ENCODE peak calls at places on chromosome 22, in ten cellular contexts. T, Q, X, S, E, I, D, M, F and O are unnamed samples.

GRCh38 chr22:20206709-20207215 is 55.9 kb upstream of the CCDC188 start:
- DNase-seq in E (no peak), T (peak; percentile 55), F (peak; percentile 4), Q (peak; percentile 42), D (no peak), S (peak; percentile 33), X (peak; percentile 14), M (peak; percentile 51), I (no peak), O (peak; percentile 8)

GRCh38 chr22:36432592-36433317 is 45.0 kb upstream of the MYH9 start:
- DNase-seq in M (no peak), T (no peak), S (no peak), D (no peak), F (no peak), X (peak; percentile 35), E (peak; percentile 90), I (no peak), Q (no peak), O (peak; percentile 42)

GRCh38 chr22:35883028-35883620 is 145.5 kb downstream of the RBFOX2 start:
- DNase-seq in D (no peak), E (peak; percentile 69), X (no peak), T (no peak), I (no peak), Q (peak; percentile 53), M (no peak), F (peak; percentile 67), S (peak; percentile 67), O (peak; percentile 61)

GRCh38 chr22:31122532-31123291 is at the start of gene INPP5J:
- DNase-seq in I (peak; percentile 78), T (peak; percentile 77), E (peak; percentile 57), Q (peak; percentile 46), M (peak; percentile 84), D (peak; percentile 55), S (peak; percentile 36), F (no peak), X (peak; percentile 45), O (peak; percentile 49)

GRCh38 chr22:43862074-43862881 is at the start of gene SULT4A1:
- DNase-seq in E (peak; percentile 36), X (no peak), S (peak; percentile 24), D (no peak), T (no peak), Q (peak; percentile 5), F (no peak), M (no peak), I (no peak), O (peak; percentile 62)

GRCh38 chr22:49725516-49725915 is 102.2 kb downstream of the BRD1 start:
- DNase-seq in E (no peak), M (no peak), F (no peak), D (no peak), T (no peak), Q (no peak), X (no peak), S (no peak), I (no peak), O (no peak)

GRCh38 chr22:50544078-50544745 is 1.5 kb upstream of the KLHDC7B start:
- DNase-seq in F (peak; percentile 66), D (peak; percentile 57), S (peak; percentile 63), T (peak; percentile 72), E (peak; percentile 55), Q (peak; percentile 65), I (peak; percentile 85), X (peak; percentile 54), M (peak; percentile 90), O (peak; percentile 65)

GRCh38 chr22:41285441-41285819 is 557 bp downstream of the RANGAP1 start:
- DNase-seq in X (peak; percentile 92), M (peak; percentile 53), T (peak; percentile 70), D (peak; percentile 20), E (peak; percentile 94), S (peak; percentile 94), Q (peak; percentile 93), F (peak; percentile 58), I (no peak), O (peak; percentile 84)

GRCh38 chr22:26669060-26669481 is 11.7 kb downstream of the MIAT start:
- DNase-seq in Q (peak; percentile 51), E (no peak), M (no peak), D (no peak), T (peak; percentile 71), I (no peak), S (peak; percentile 40), F (peak; percentile 59), X (peak; percentile 40), O (peak; percentile 61)

GRCh38 chr22:20547029-20547428 is 39.6 kb downstream of the MED15 start:
- DNase-seq in F (no peak), E (no peak), D (no peak), I (no peak), M (no peak), X (no peak), T (no peak), S (no peak), Q (no peak), O (no peak)

DNA sequence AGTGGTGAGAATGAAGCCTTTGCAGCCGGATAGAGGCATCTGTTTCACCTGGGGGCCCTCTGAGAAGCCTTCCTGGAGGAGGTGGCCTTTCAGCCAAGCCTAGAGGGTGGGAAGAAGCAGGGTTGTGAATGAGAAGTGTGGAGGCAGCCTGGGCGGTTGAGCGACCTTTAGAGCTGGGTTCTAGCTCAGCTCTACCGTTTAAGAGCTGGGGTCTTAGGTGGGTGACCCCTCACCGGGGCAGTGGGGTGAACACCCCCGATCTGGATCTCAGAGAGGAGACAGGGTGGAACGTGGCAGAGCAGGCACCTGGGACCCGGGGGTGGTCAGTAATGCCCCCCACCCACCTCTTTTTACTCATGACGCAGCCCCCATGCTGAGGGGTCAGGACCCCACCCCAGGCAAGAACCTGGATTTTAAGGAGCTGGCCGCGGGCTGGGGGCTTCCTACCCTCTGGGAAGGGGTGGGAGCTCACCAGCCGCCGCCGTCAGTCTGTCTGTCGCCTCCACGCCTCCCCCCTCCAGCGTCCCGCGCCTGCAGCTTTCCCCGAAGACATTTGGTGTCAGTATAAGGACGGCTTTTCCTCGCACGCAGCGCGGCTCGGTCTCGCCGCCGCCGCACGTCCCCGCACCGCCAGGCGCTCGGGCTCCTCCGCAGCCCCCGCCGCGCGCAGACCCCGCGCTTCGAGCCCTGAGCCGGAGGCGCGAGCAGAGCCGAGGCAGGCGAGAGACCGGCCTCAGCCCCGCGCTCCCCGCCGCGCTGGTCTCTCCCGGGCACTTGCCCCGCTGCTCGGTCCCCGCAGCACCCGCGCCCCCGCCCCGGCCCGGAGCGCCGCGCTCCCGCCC is 13.4 kb upstream of the CACNA1I start:
- DNase-seq in T (no peak), D (no peak), F (no peak), E (peak; percentile 14), Q (peak; percentile 8), X (no peak), I (peak; percentile 38), S (peak; percentile 6), M (no peak), O (no peak)
- TF ChIP-seq CTCF in T (no peak), D (peak; percentile 10), F (no peak), E (no peak), Q (no peak), X (peak; percentile 33), I (peak; percentile 34), S (no peak), M (no peak), O (no peak)

GRCh38 chr22:17410576-17410975 is 41.3 kb downstream of the CECR2 start:
- DNase-seq in S (peak; percentile 7), M (no peak), F (no peak), Q (peak; percentile 54), E (peak; percentile 51), D (no peak), I (no peak), T (no peak), X (no peak), O (no peak)

GRCh38 chr22:17412232-17412631 is 43.0 kb downstream of the CECR2 start:
- DNase-seq in E (no peak), M (no peak), X (no peak), I (no peak), S (no peak), F (no peak), D (no peak), Q (no peak), T (no peak), O (no peak)

GRCh38 chr22:17407643-17408042 is 38.4 kb downstream of the CECR2 start:
- DNase-seq in I (no peak), S (no peak), T (no peak), M (no peak), F (no peak), D (no peak), E (no peak), X (no peak), Q (peak; percentile 39), O (peak; percentile 64)

GRCh38 chr22:17411213-17411612 is 42.0 kb downstream of the CECR2 start:
- DNase-seq in D (no peak), I (no peak), Q (peak; percentile 63), M (no peak), E (peak; percentile 33), T (no peak), S (no peak), X (no peak), F (no peak), O (peak; percentile 66)
- H3K4me3 ChIP-seq in D (no peak overlapping the region), I (no peak overlapping the region), Q (no peak overlapping the region), M (no peak overlapping the region), E (no peak overlapping the region), T (no peak overlapping the region), S (no peak overlapping the region), X (no peak overlapping the region), F (no peak overlapping the region), O (no peak overlapping the region)

DNA sequence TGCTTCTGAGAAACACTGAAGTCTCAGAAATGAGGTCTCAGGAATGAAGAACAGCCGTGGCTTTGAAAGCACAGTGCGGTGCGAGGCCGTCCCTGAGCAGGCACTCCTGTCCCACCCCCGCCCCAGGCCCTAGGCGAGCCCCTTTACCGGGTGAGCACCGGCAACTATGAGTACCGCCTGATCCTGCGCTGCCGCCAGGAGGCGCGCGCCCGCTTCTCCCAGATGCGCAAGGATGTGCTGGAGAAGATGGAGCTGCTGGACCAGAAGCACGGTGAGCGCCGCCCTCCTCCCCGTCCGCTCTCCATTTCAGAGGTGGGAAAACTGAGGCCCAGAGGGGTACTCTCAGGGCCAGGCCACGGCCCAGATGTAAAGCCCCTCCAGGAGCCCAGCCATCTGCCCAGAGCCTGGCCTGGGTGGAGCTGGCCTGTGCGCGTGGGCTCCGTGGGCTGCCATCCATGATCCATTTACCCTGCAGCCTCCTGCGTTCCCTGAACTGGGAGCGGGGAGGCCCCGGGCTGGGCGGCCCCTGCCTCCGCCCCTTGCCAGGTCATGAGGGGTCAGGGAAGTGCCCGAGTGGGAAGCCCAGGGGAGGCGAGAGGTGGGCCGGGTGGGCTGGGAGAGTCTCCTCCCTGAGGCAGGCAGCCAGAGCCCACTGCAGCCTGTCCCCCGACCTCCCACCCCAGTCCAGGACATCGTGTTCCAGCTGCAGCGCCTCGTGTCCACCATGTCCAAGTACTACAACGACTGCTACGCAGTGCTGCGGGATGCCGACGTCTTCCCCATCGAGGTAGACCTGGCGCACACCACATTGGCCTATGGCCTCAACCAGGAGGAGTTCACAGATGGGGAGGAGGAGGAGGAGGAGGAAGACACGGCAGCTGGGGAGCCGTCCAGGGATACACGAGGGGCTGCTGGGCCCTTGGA is 9.5 kb downstream of the SLC16A8 start:
- DNase-seq in E (peak; percentile 31), S (no peak), T (peak; percentile 15), F (no peak), M (no peak), D (no peak), I (no peak), X (no peak), Q (peak; percentile 36), O (peak; percentile 58)
- TF ChIP-seq CTCF in E (peak; percentile 30), S (peak; percentile 20), T (no peak), F (no peak), M (no peak), D (no peak), I (no peak), X (peak; percentile 79), Q (peak; percentile 62), O (peak; percentile 59)

DNA sequence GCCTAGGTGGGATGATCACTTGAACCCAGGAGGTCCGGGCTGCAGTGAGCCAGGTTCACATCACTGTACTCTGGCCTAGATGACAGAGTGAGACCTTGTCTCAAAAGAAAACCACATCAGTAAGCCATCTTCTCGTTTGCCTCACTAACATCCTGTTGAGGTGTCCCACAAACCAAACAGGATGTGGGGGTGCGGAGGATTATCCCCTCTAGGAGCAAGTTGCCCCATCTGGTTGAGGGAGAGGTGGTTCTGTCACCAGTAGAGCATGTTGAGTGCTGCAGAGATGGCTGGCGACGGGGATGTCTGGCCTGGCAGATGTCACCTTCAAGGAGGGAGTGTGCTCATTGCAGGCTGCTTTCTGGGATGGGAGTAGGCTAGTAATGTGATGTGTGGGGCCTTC is 72.4 kb downstream of the ZNRF3 start:
- DNase-seq in I (no peak), S (peak; percentile 14), D (no peak), M (no peak), E (peak; percentile 33), F (peak; percentile 65), Q (no peak), T (no peak), X (no peak), O (no peak)
- H3K4me3 ChIP-seq in I (no peak overlapping the region), S (no peak overlapping the region), D (no peak overlapping the region), M (no peak overlapping the region), E (no peak overlapping the region), F (no peak overlapping the region), Q (no peak overlapping the region), T (no peak overlapping the region), X (no peak overlapping the region), O (no peak overlapping the region)